ENCODE peak calls at places on chromosomes 7 and 10, in four cellular contexts. One of them, this sample, is unnamed.

GRCh38 chr7:107076781-107077698 is 32.5 kb downstream of the PRKAR2B start:
- DNase-seq in neural progenitor cell: no peak
- DNase-seq in HL-60: no peak
- DNase-seq in CD4-positive, CD25-positive, alpha-beta regulatory T cell: no peak
- DNase-seq in this sample: no peak

GRCh38 chr7:148772297-148773089 is 73.8 kb downstream of the CUL1 start:
- DNase-seq in HL-60: no peak
- DNase-seq in neural progenitor cell: no peak
- DNase-seq in CD4-positive, CD25-positive, alpha-beta regulatory T cell: peak; percentile 38
- DNase-seq in this sample: no peak

GRCh38 chr7:133051066-133051465 is 30.8 kb downstream of the CHCHD3 start:
- DNase-seq in HL-60: no peak
- DNase-seq in neural progenitor cell: peak; percentile 35
- DNase-seq in CD4-positive, CD25-positive, alpha-beta regulatory T cell: peak; percentile 5
- DNase-seq in this sample: no peak

GRCh38 chr10:16853201-16853600 is 36.0 kb upstream of the RSU1 start:
- DNase-seq in neural progenitor cell: no peak
- DNase-seq in HL-60: no peak
- DNase-seq in CD4-positive, CD25-positive, alpha-beta regulatory T cell: peak; percentile 29
- DNase-seq in this sample: no peak

GRCh38 chr10:118256209-118256608 is 85.9 kb downstream of the FAM204A start:
- DNase-seq in HL-60: no peak
- DNase-seq in neural progenitor cell: no peak
- DNase-seq in CD4-positive, CD25-positive, alpha-beta regulatory T cell: no peak
- DNase-seq in this sample: no peak

GRCh38 chr10:6416892-6417512 is 163.1 kb downstream of the PRKCQ start:
- DNase-seq in HL-60: no peak
- DNase-seq in neural progenitor cell: peak; percentile 76
- DNase-seq in CD4-positive, CD25-positive, alpha-beta regulatory T cell: peak; percentile 67
- DNase-seq in this sample: no peak

GRCh38 chr10:22666287-22667092 is 47.9 kb downstream of the PIP4K2A start:
- DNase-seq in HL-60: no peak
- DNase-seq in CD4-positive, CD25-positive, alpha-beta regulatory T cell: peak; percentile 92
- DNase-seq in neural progenitor cell: no peak
- DNase-seq in this sample: no peak

GRCh38 chr10:36437367-36437766 is 688.0 kb upstream of the ANKRD30A start:
- DNase-seq in neural progenitor cell: no peak
- DNase-seq in HL-60: no peak
- DNase-seq in CD4-positive, CD25-positive, alpha-beta regulatory T cell: no peak
- DNase-seq in this sample: no peak

GRCh38 chr10:70939397-70939796 is 51.0 kb upstream of the PCBD1 start:
- DNase-seq in neural progenitor cell: no peak
- DNase-seq in CD4-positive, CD25-positive, alpha-beta regulatory T cell: no peak
- DNase-seq in HL-60: no peak
- DNase-seq in this sample: no peak

GRCh38 chr7:24574365-24574764 is 1.1 kb downstream of the PALS2 start:
- DNase-seq in CD4-positive, CD25-positive, alpha-beta regulatory T cell: no peak
- DNase-seq in HL-60: no peak
- DNase-seq in neural progenitor cell: peak; percentile 11
- DNase-seq in this sample: no peak

GRCh38 chr10:118036281-118036875 is 10.4 kb downstream of the RAB11FIP2 start:
- DNase-seq in neural progenitor cell: no peak
- DNase-seq in HL-60: no peak
- DNase-seq in CD4-positive, CD25-positive, alpha-beta regulatory T cell: no peak
- DNase-seq in this sample: no peak

GRCh38 chr7:147400926-147401325 is 1189.6 kb upstream of the C7orf33 start:
- DNase-seq in neural progenitor cell: no peak
- DNase-seq in CD4-positive, CD25-positive, alpha-beta regulatory T cell: no peak
- DNase-seq in HL-60: no peak
- DNase-seq in this sample: no peak

GRCh38 chr10:98487692-98488091 is 41.0 kb upstream of the HPS1 start:
- DNase-seq in HL-60: no peak
- DNase-seq in CD4-positive, CD25-positive, alpha-beta regulatory T cell: no peak
- DNase-seq in neural progenitor cell: no peak
- DNase-seq in this sample: no peak

GRCh38 chr7:95950698-95951097 is 178.3 kb downstream of the DYNC1I1 start:
- DNase-seq in CD4-positive, CD25-positive, alpha-beta regulatory T cell: no peak
- DNase-seq in neural progenitor cell: no peak
- DNase-seq in HL-60: no peak
- DNase-seq in this sample: no peak

GRCh38 chr7:142785841-142786250 is 15.1 kb downstream of the PRSS2 start:
- DNase-seq in neural progenitor cell: no peak
- DNase-seq in CD4-positive, CD25-positive, alpha-beta regulatory T cell: peak; percentile 93
- DNase-seq in HL-60: no peak
- DNase-seq in this sample: no peak

GRCh38 chr10:9243861-9244515 is 1189.5 kb downstream of the GATA3 start:
- DNase-seq in neural progenitor cell: peak; percentile 25
- DNase-seq in HL-60: no peak
- DNase-seq in CD4-positive, CD25-positive, alpha-beta regulatory T cell: no peak
- DNase-seq in this sample: no peak

GRCh38 chr7:31398815-31399214 is 58.3 kb upstream of the NEUROD6 start:
- DNase-seq in HL-60: no peak
- DNase-seq in CD4-positive, CD25-positive, alpha-beta regulatory T cell: no peak
- DNase-seq in neural progenitor cell: no peak
- DNase-seq in this sample: no peak

GRCh38 chr10:52598936-52599335 is 173.6 kb downstream of the MBL2 start:
- DNase-seq in neural progenitor cell: peak; percentile 21
- DNase-seq in CD4-positive, CD25-positive, alpha-beta regulatory T cell: no peak
- DNase-seq in HL-60: no peak
- DNase-seq in this sample: no peak

GRCh38 chr10:29659770-29660097 is 25.0 kb upstream of the SVIL start:
- DNase-seq in CD4-positive, CD25-positive, alpha-beta regulatory T cell: no peak
- DNase-seq in HL-60: no peak
- DNase-seq in neural progenitor cell: no peak
- DNase-seq in this sample: no peak

GRCh38 chr10:68435803-68436202 is 28.7 kb upstream of the RUFY2 start:
- DNase-seq in neural progenitor cell: no peak
- DNase-seq in HL-60: no peak
- DNase-seq in CD4-positive, CD25-positive, alpha-beta regulatory T cell: no peak
- DNase-seq in this sample: no peak

GRCh38 chr10:76286536-76286935 is 855.1 kb downstream of the LRMDA start:
- DNase-seq in HL-60: no peak
- DNase-seq in neural progenitor cell: no peak
- DNase-seq in CD4-positive, CD25-positive, alpha-beta regulatory T cell: no peak
- DNase-seq in this sample: no peak

GRCh38 chr7:82803411-82803810 is 359.3 kb downstream of the PCLO start:
- DNase-seq in neural progenitor cell: no peak
- DNase-seq in HL-60: no peak
- DNase-seq in CD4-positive, CD25-positive, alpha-beta regulatory T cell: no peak
- DNase-seq in this sample: no peak

GRCh38 chr7:30285067-30285530 is 702 bp downstream of the ZNRF2 start:
- DNase-seq in neural progenitor cell: peak; percentile 81
- DNase-seq in CD4-positive, CD25-positive, alpha-beta regulatory T cell: peak; percentile 40
- DNase-seq in HL-60: no peak
- DNase-seq in this sample: peak; percentile 45

GRCh38 chr10:128078136-128078969 is 47.9 kb downstream of the MKI67 start:
- DNase-seq in HL-60: no peak
- DNase-seq in CD4-positive, CD25-positive, alpha-beta regulatory T cell: peak; percentile 38
- DNase-seq in neural progenitor cell: peak; percentile 63
- DNase-seq in this sample: no peak

GRCh38 chr7:28855538-28856217 is 102.5 kb downstream of the TRIL start:
- DNase-seq in HL-60: no peak
- DNase-seq in neural progenitor cell: no peak
- DNase-seq in CD4-positive, CD25-positive, alpha-beta regulatory T cell: no peak
- DNase-seq in this sample: no peak

GRCh38 chr7:34260282-34260681 is 354.9 kb downstream of the BMPER start:
- DNase-seq in HL-60: peak; percentile 8
- DNase-seq in neural progenitor cell: no peak
- DNase-seq in CD4-positive, CD25-positive, alpha-beta regulatory T cell: no peak
- DNase-seq in this sample: no peak

GRCh38 chr7:2521341-2521745 is 1.8 kb downstream of the LFNG start:
- DNase-seq in CD4-positive, CD25-positive, alpha-beta regulatory T cell: peak; percentile 32
- DNase-seq in HL-60: no peak
- DNase-seq in neural progenitor cell: peak; percentile 66
- DNase-seq in this sample: no peak

GRCh38 chr7:98086231-98086855 is 20.3 kb upstream of the LMTK2 start:
- DNase-seq in CD4-positive, CD25-positive, alpha-beta regulatory T cell: no peak
- DNase-seq in neural progenitor cell: no peak
- DNase-seq in HL-60: no peak
- DNase-seq in this sample: no peak

GRCh38 chr7:91306266-91306665 is 42.0 kb downstream of the FZD1 start:
- DNase-seq in CD4-positive, CD25-positive, alpha-beta regulatory T cell: no peak
- DNase-seq in HL-60: no peak
- DNase-seq in neural progenitor cell: no peak
- DNase-seq in this sample: no peak

GRCh38 chr7:38773430-38773829 is 135.6 kb downstream of the VPS41 start:
- DNase-seq in HL-60: no peak
- DNase-seq in neural progenitor cell: no peak
- DNase-seq in CD4-positive, CD25-positive, alpha-beta regulatory T cell: no peak
- DNase-seq in this sample: no peak

GRCh38 chr10:77004917-77005564 is 632.6 kb downstream of the KCNMA1 start:
- DNase-seq in HL-60: no peak
- DNase-seq in neural progenitor cell: peak; percentile 81
- DNase-seq in CD4-positive, CD25-positive, alpha-beta regulatory T cell: peak; percentile 3
- DNase-seq in this sample: peak; percentile 30

GRCh38 chr7:26580666-26581065 is 283.7 kb downstream of the SKAP2 start:
- DNase-seq in CD4-positive, CD25-positive, alpha-beta regulatory T cell: no peak
- DNase-seq in neural progenitor cell: no peak
- DNase-seq in HL-60: no peak
- DNase-seq in this sample: no peak
- H3K27ac ChIP-seq in CD4-positive, CD25-positive, alpha-beta regulatory T cell: no peak overlapping the region
- H3K27ac ChIP-seq in neural progenitor cell: no peak overlapping the region
- H3K27ac ChIP-seq in HL-60: no peak overlapping the region
- H3K27ac ChIP-seq in this sample: no peak overlapping the region

GRCh38 chr7:36280840-36281812 is 108.5 kb upstream of the ANLN start:
- DNase-seq in CD4-positive, CD25-positive, alpha-beta regulatory T cell: no peak
- DNase-seq in HL-60: peak; percentile 45
- DNase-seq in neural progenitor cell: peak; percentile 62
- DNase-seq in this sample: peak; percentile 77
- H3K27ac ChIP-seq in CD4-positive, CD25-positive, alpha-beta regulatory T cell: no peak overlapping the region
- H3K27ac ChIP-seq in HL-60: no peak overlapping the region
- H3K27ac ChIP-seq in neural progenitor cell: no peak overlapping the region
- H3K27ac ChIP-seq in this sample: peak overlapping the region; percentile 92

DNA sequence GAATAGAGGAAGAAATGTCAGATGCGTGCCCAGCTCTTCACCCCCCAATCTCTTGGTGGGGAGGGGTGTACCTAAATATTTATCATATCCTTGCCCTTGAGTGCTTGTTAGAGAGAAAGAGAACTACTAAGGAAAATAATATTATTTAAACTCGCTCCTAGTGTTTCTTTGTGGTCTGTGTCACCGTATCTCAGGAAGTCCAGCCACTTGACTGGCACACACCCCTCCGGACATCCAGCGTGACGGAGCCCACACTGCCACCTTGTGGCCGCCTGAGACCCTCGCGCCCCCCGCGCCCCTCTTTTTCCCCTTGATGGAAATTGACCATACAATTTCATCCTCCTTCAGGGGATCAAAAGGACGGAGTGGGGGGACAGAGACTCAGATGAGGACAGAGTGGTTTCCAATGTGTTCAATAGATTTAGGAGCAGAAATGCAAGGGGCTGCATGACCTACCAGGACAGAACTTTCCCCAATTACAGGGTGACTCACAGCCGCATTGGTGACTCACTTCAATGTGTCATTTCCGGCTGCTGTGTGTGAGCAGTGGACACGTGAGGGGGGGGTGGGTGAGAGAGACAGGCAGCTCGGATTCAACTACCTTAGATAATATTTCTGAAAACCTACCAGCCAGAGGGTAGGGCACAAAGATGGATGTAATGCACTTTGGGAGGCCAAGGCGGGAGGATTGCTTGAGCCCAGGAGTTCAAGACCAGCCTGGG is 11.4 kb downstream of the SERPINE1 start:
- DNase-seq in neural progenitor cell: peak; percentile 74
- DNase-seq in HL-60: peak; percentile 88
- DNase-seq in CD4-positive, CD25-positive, alpha-beta regulatory T cell: peak; percentile 87
- DNase-seq in this sample: peak; percentile 86
- H3K27ac ChIP-seq in neural progenitor cell: no peak overlapping the region
- H3K27ac ChIP-seq in HL-60: peak overlapping the region; percentile 39
- H3K27ac ChIP-seq in CD4-positive, CD25-positive, alpha-beta regulatory T cell: no peak overlapping the region
- H3K27ac ChIP-seq in this sample: peak overlapping the region; percentile 58

GRCh38 chr7:73647725-73648592 is 19.7 kb upstream of the VPS37D start:
- DNase-seq in HL-60: no peak
- DNase-seq in neural progenitor cell: peak; percentile 67
- DNase-seq in CD4-positive, CD25-positive, alpha-beta regulatory T cell: peak; percentile 13
- DNase-seq in this sample: no peak
- H3K27ac ChIP-seq in HL-60: no peak overlapping the region
- H3K27ac ChIP-seq in neural progenitor cell: no peak overlapping the region
- H3K27ac ChIP-seq in CD4-positive, CD25-positive, alpha-beta regulatory T cell: no peak overlapping the region
- H3K27ac ChIP-seq in this sample: no peak overlapping the region

DNA sequence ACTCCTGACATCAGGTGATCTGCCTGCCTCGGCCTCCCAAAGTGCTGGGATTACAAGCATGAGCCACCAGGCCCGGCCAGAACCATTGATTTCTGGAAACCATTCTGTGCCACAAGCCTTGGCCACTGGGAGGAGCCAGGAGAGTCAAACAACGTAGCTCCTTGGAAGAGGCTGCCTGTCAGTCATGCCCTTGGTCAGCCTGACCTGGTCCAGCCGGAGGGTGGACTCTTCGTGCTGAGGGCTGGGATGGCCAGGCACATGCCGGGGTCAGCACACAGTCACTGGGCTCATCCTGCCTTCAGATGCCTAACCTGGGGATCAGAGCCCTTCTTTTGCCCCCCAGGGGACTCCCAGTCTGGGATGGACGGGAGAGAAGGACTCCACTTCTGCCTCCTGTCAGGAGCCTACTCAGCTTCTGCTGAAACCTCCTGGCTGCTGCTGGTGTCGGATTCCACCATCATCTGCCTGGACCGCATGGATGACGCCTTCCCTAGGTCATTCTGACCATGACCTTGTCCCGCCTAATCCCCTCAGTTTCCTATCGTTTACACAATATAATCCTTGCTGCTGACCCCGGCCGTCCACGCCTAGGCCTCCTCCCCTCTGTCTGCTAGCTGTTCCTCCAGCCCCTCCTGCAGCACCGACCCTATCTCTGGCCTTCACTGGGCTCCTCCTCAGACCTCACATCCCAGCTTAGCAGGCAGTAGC is 30.4 kb downstream of the TMEM270 start:
- DNase-seq in CD4-positive, CD25-positive, alpha-beta regulatory T cell: no peak
- DNase-seq in neural progenitor cell: peak; percentile 56
- DNase-seq in HL-60: no peak
- DNase-seq in this sample: no peak
- H3K27ac ChIP-seq in CD4-positive, CD25-positive, alpha-beta regulatory T cell: no peak overlapping the region
- H3K27ac ChIP-seq in neural progenitor cell: no peak overlapping the region
- H3K27ac ChIP-seq in HL-60: no peak overlapping the region
- H3K27ac ChIP-seq in this sample: peak overlapping the region; percentile 32

DNA sequence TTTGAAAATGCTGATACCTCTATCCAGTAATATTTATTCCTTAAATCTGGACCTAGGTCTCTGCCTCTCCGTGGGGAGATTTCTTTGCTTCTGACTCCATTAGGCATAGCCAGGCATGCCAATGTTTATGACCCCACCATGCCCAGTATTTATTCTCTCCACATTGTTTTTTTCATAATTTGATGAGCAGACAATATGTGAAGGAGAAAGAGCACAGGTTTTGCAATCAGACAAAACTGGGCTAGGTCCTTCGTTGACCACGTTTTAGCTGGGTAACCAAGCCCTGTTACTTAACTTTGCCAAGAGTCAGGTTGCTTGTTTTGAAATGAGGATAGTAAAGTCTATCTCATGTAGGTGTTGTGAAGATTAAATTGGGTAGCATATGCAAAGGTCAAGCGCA is 21.6 kb upstream of the PRPS1L1 start:
- DNase-seq in HL-60: no peak
- DNase-seq in CD4-positive, CD25-positive, alpha-beta regulatory T cell: no peak
- DNase-seq in neural progenitor cell: no peak
- DNase-seq in this sample: no peak
- H3K27ac ChIP-seq in HL-60: no peak overlapping the region
- H3K27ac ChIP-seq in CD4-positive, CD25-positive, alpha-beta regulatory T cell: no peak overlapping the region
- H3K27ac ChIP-seq in neural progenitor cell: no peak overlapping the region
- H3K27ac ChIP-seq in this sample: no peak overlapping the region